ENCODE peak calls at places on chromosomes 1 and 21, in seven cellular contexts. X is NCI-H1105; F is frontal cortex; J is SHP77; T is head of caudate nucleus; R is activated T-helper 9 cell treated with anti-CD3 and anti-CD28 coated beads, Interleukin-2, amount 50 U/mL, for 16 hours; D is tibial nerve. G is an unnamed sample.

GRCh38 chr1:154951901-154952657 is 3.8 kb downstream of the PBXIP1 start:
- DNase-seq in X (no peak), F (no peak), J (no peak), T (no peak), R (peak; percentile 53), D (no peak), G (no peak)

GRCh38 chr1:37458551-37458950 is 15.8 kb upstream of the ZC3H12A start:
- DNase-seq in X (no peak), F (no peak), J (no peak), T (no peak), R (no peak), D (no peak), G (no peak)

GRCh38 chr21:42299324-42300044 is 15.7 kb downstream of the TFF3 start:
- DNase-seq in X (no peak), F (peak; percentile 54), J (no peak), T (no peak), R (no peak), D (no peak), G (no peak)

GRCh38 chr1:85576256-85576641 is 4.3 kb upstream of the CCN1 start:
- DNase-seq in X (no peak), F (no peak), J (no peak), T (no peak), R (no peak), D (peak; percentile 58), G (no peak)

GRCh38 chr21:28794341-28794970 is 198.2 kb downstream of the LTN1 start:
- DNase-seq in X (no peak), F (no peak), J (no peak), T (no peak), R (no peak), D (no peak), G (no peak)

GRCh38 chr21:45363921-45364463 is 41.0 kb upstream of the COL18A1 start:
- DNase-seq in X (no peak), F (peak; percentile 88), J (no peak), T (peak; percentile 54), R (peak; percentile 12), D (peak; percentile 86), G (no peak)

GRCh38 chr1:106536741-106537140 is 519.7 kb upstream of the PRMT6 start:
- DNase-seq in X (no peak), F (no peak), J (no peak), T (no peak), R (no peak), D (no peak), G (no peak)

GRCh38 chr1:35554261-35555211 is 2.7 kb downstream of the KIAA0319L start:
- DNase-seq in X (peak; percentile 75), F (no peak), J (peak; percentile 16), T (no peak), R (no peak), D (no peak), G (no peak)

GRCh38 chr1:93623875-93624274 is 57.8 kb downstream of the BCAR3 start:
- DNase-seq in X (no peak), F (no peak), J (no peak), T (no peak), R (no peak), D (no peak), G (no peak)

GRCh38 chr1:64546018-64546417 is 76.1 kb downstream of the CACHD1 start:
- DNase-seq in X (no peak), F (no peak), J (no peak), T (no peak), R (no peak), D (no peak), G (no peak)

GRCh38 chr1:240652554-240652953 is 40.6 kb upstream of the GREM2 start:
- DNase-seq in X (no peak), F (no peak), J (no peak), T (no peak), R (no peak), D (no peak), G (no peak)

GRCh38 chr21:29961291-29962027 is 21.7 kb upstream of the GRIK1 start:
- DNase-seq in X (no peak), F (no peak), J (no peak), T (no peak), R (no peak), D (no peak), G (no peak)

GRCh38 chr1:53740621-53741105 is 1.7 kb upstream of the GLIS1 start:
- DNase-seq in X (no peak), F (no peak), J (no peak), T (no peak), R (no peak), D (no peak), G (no peak)

GRCh38 chr1:65979145-65979544 is 186.4 kb downstream of the PDE4B start:
- DNase-seq in X (no peak), F (peak; percentile 11), J (no peak), T (peak; percentile 70), R (no peak), D (no peak), G (no peak)

GRCh38 chr21:18529253-18529652 is 125.7 kb upstream of the TMPRSS15 start:
- DNase-seq in X (peak; percentile 48), F (no peak), J (no peak), T (no peak), R (no peak), D (no peak), G (no peak)

G was measured in GF-D8.